ENCODE peak calls at places on chromosomes 12 and 14, in eight cellular contexts. S, G, M, Y, K, C, W and Q are unnamed samples.

GRCh38 chr12:12726543-12727093 is 9.4 kb downstream of the CDKN1B start:
- DNase-seq in W (no peak), G (peak; percentile 26), M (peak; percentile 86), Y (no peak), K (peak; percentile 71), S (peak; percentile 57), C (peak; percentile 58), Q (peak; percentile 29)

GRCh38 chr12:120979862-120980696 is 1.7 kb downstream of the HNF1A start:
- DNase-seq in W (peak; percentile 86), M (no peak), G (no peak), Y (peak; percentile 48), S (no peak), C (no peak), K (no peak), Q (no peak)

GRCh38 chr12:111035578-111036301 is 115.4 kb upstream of the MYL2 start:
- DNase-seq in W (no peak), K (no peak), M (no peak), Y (peak; percentile 73), S (no peak), G (peak; percentile 73), C (no peak), Q (no peak)

GRCh38 chr14:68959035-68959434 is 20.1 kb downstream of the ACTN1 start:
- DNase-seq in S (no peak), M (no peak), K (no peak), C (no peak), W (no peak), G (no peak), Y (no peak), Q (no peak)

GRCh38 chr12:11630046-11630706 is 19.3 kb upstream of the ETV6 start:
- DNase-seq in M (no peak), C (no peak), G (peak; percentile 34), S (no peak), Y (peak; percentile 51), W (no peak), K (no peak), Q (no peak)

GRCh38 chr14:100564506-100564905 is 22.7 kb downstream of the BEGAIN start:
- DNase-seq in M (no peak), C (no peak), W (no peak), Y (no peak), G (no peak), S (no peak), K (no peak), Q (no peak)

GRCh38 chr12:48853228-48853688 is 1.3 kb upstream of the DDX23 start:
- DNase-seq in M (peak; percentile 65), S (peak; percentile 96), C (peak; percentile 91), G (peak; percentile 74), K (peak; percentile 97), W (peak; percentile 88), Y (peak; percentile 88), Q (peak; percentile 92)

GRCh38 chr14:61456720-61457119 is 135.3 kb downstream of the PRKCH start:
- DNase-seq in G (peak; percentile 60), M (peak; percentile 40), C (peak; percentile 77), K (peak; percentile 96), Y (peak; percentile 85), W (peak; percentile 60), S (peak; percentile 95), Q (peak; percentile 89)

GRCh38 chr14:58898655-58899316 is 261.0 kb downstream of the DACT1 start:
- DNase-seq in G (no peak), K (no peak), C (peak; percentile 89), Y (no peak), S (peak; percentile 98), W (no peak), M (peak; percentile 99), Q (no peak)

GRCh38 chr14:64338616-64339316 is 44.6 kb upstream of the ESR2 start:
- DNase-seq in S (peak; percentile 98), M (peak; percentile 99), W (peak; percentile 93), K (peak; percentile 100), Y (peak; percentile 97), C (peak; percentile 97), G (peak; percentile 96), Q (peak; percentile 98)

GRCh38 chr12:125187148-125187733 is 122.0 kb downstream of the AACS start:
- DNase-seq in Y (peak; percentile 64), C (no peak), W (no peak), S (no peak), M (no peak), G (no peak), K (no peak), Q (no peak)

GRCh38 chr12:117875652-117876491 is 92.9 kb downstream of the KSR2 start:
- DNase-seq in Y (peak; percentile 95), M (peak; percentile 39), W (no peak), K (peak; percentile 66), G (peak; percentile 33), S (no peak), C (peak; percentile 2), Q (no peak)

GRCh38 chr14:67973415-67973814 is 153.8 kb downstream of the RAD51B start:
- DNase-seq in W (no peak), M (no peak), Y (no peak), K (no peak), G (peak; percentile 15), S (no peak), C (no peak), Q (no peak)

GRCh38 chr12:12883369-12884001 is 7.9 kb upstream of the GPRC5A start:
- DNase-seq in S (peak; percentile 88), W (peak; percentile 77), C (peak; percentile 46), Y (no peak), M (peak; percentile 85), K (no peak), G (no peak), Q (no peak)

GRCh38 chr12:12819752-12820311 is 6.7 kb downstream of the DDX47 start:
- DNase-seq in G (no peak), Y (no peak), C (peak; percentile 67), S (peak; percentile 89), M (peak; percentile 99), K (no peak), W (no peak), Q (no peak)

GRCh38 chr12:18861287-18861858 is 123.5 kb downstream of the CAPZA3 start:
- DNase-seq in M (peak; percentile 6), C (peak; percentile 65), S (peak; percentile 72), W (peak; percentile 29), Y (no peak), K (peak; percentile 79), G (no peak), Q (peak; percentile 21)

GRCh38 chr14:21352587-21352986 is 31.2 kb downstream of the SUPT16H start:
- DNase-seq in M (no peak), K (no peak), G (no peak), W (no peak), S (no peak), C (no peak), Y (no peak), Q (peak; percentile 6)

GRCh38 chr14:75985618-75986438 is at the start of gene IFT43:
- DNase-seq in C (peak; percentile 78), K (peak; percentile 96), S (peak; percentile 72), Y (peak; percentile 87), G (peak; percentile 90), M (peak; percentile 59), W (no peak), Q (peak; percentile 76)

GRCh38 chr14:61653507-61653906 is 41.8 kb upstream of the HIF1A start:
- DNase-seq in K (no peak), W (no peak), Y (no peak), M (peak; percentile 62), G (no peak), S (peak; percentile 94), C (peak; percentile 55), Q (no peak)

DNA sequence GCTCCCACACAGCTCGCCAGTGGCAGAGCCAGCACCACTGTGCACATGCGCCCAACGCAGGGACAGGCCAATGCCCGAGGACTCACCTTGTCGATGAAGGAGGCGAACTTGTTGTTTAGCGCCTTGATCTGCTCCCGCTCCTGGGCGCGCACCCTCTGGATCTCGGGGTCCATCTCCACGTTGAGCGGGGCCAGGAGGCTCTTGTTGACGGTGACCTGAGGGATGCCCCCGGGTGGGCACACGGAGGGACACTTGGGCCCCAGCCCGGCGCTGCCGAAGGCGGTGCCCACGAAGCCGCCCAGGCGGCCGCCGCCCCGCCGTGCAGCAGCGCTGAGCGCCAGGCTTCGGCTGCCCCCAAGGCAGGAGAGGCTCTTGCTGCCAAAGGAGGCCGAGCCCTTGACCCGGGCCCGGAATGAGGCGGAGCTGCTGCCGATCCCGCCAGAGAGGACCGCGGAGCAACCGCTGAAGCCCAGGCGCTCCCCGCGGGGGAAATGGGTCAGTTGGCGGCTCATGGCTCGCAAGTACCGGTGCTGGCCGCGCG is at the start of gene KRT72:
- DNase-seq in K (no peak), M (no peak), C (no peak), G (peak; percentile 36), W (no peak), S (no peak), Y (no peak), Q (no peak)
- H4K20me1 ChIP-seq in K (no peaks in the 10 kb centered on the region), M (no peaks in the 10 kb centered on the region), C (no peaks in the 10 kb centered on the region), G (no peaks in the 10 kb centered on the region), W (no peaks in the 10 kb centered on the region), S (no peaks in the 10 kb centered on the region), Y (no peaks in the 10 kb centered on the region), Q (no peaks in the 10 kb centered on the region)

GRCh38 chr12:24034160-24034559 is 84.7 kb upstream of the SOX5 start:
- DNase-seq in S (no peak), M (peak; percentile 22), W (no peak), G (peak; percentile 41), Y (peak; percentile 65), K (no peak), C (peak; percentile 38), Q (no peak)
- H4K20me1 ChIP-seq in S (no peaks in the 10 kb centered on the region), M (no peaks in the 10 kb centered on the region), W (no peaks in the 10 kb centered on the region), G (no peaks in the 10 kb centered on the region), Y (no peaks in the 10 kb centered on the region), K (no peaks in the 10 kb centered on the region), C (no peaks in the 10 kb centered on the region), Q (no peaks in the 10 kb centered on the region)

DNA sequence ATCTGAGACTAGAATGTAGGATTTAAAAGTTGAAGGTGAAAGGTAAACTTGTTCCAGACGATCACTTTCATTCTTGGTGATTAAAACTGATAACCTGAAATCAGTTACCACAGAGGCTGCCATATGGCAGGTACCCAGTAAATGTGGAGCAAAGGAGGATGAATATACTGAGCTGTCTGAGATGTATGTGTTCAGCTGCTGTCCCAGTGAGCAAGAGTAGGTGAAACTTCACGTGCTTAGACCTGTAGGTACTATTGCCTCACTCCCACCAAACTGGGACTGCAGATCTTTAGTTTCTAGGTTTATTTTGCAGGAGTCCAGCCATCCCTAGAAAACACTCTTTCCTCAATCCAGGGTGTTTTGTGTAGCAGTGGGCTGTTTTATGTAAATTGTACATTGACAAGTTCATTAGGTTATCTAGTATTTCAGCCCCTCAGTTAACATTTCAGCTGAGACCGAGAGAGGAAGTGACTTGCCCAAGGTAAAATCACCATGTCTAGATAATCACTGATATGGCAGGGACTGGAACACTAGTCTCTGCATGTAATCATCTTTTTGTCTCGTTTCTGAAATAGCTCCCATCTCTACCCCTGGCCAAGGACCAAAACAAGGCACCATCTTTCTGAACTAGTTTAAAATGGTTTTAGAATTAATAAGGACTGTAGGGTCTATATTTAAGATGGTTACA is 62.7 kb downstream of the ATG14 start:
- DNase-seq in W (no peak), G (no peak), C (no peak), S (no peak), K (peak; percentile 66), Y (no peak), M (no peak), Q (peak; percentile 31)
- H4K20me1 ChIP-seq in W (peaks cover 10% of the 10 kb centered on the region), G (peaks cover 16% of the 10 kb centered on the region), C (no peaks in the 10 kb centered on the region), S (no peaks in the 10 kb centered on the region), K (no peaks in the 10 kb centered on the region), Y (peaks cover 17% of the 10 kb centered on the region), M (peaks cover 67% of the 10 kb centered on the region), Q (peaks cover 1% of the 10 kb centered on the region)

DNA sequence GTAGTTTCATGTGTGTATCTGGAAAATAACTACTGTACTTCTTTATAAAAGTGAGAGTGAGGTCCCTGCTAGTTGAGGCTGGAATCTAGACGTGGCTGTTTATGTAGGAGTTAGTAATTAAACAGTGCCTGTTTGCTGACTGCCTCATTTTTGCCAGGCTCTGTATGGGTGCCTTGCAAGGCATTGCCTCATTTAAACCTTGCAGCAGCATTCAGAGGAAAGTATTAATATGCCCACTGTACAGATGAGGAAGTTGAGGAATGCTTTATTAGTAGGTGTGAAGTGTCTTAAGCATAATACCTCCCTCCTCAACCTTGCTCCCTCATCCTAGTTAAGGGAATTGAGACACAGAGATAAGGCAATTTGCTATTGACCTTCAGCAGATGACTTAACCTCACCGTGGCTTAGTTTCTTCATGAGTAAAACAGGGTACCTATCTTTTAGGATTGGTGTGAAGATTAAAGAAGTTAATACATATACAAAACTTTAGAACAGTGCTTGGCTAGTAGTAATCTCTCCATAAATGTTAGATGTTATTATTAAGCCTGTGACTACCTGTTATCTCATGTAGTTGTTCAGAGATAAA is 28.7 kb downstream of the PPM1A start:
- DNase-seq in M (no peak), W (no peak), Y (no peak), S (no peak), K (no peak), G (no peak), C (no peak), Q (no peak)
- H4K20me1 ChIP-seq in M (peaks cover 77% of the 10 kb centered on the region), W (peaks cover 37% of the 10 kb centered on the region), Y (peaks cover 62% of the 10 kb centered on the region), S (peaks cover 26% of the 10 kb centered on the region), K (no peaks in the 10 kb centered on the region), G (peaks cover 68% of the 10 kb centered on the region), C (no peaks in the 10 kb centered on the region), Q (peaks cover 6% of the 10 kb centered on the region)